ENCODE peak calls at places on chromosome 5, in four cellular contexts. E is stimulated activated naive CD4-positive, alpha-beta T cell; J is C1 segment of cervical spinal cord; C is OCI-LY7. Q is an unnamed sample.
A peak's percentile ranks its signal among the peaks of the same experiment; 100 is the strongest.

GRCh38 chr5:34490501-34491250 is 165.5 kb upstream of the RAI14 start:
- DNase-seq in E (no peak), J (no peak), C (no peak), Q (no peak)

GRCh38 chr5:138449501-138450239 is 10.8 kb downstream of the REEP2 start:
- DNase-seq in E (peak; percentile 15), J (peak; percentile 37), C (peak; percentile 81), Q (peak; percentile 73)

GRCh38 chr5:87499478-87500410 is 87.0 kb upstream of the CCNH start:
- DNase-seq in E (no peak), J (no peak), C (no peak), Q (no peak)

GRCh38 chr5:122999947-123000563 is 36.5 kb downstream of the PPIC start:
- DNase-seq in E (no peak), J (no peak), C (peak; percentile 47), Q (no peak)

GRCh38 chr5:168299372-168299771 is 7.9 kb downstream of the WWC1 start:
- DNase-seq in E (no peak), J (no peak), C (no peak), Q (no peak)

GRCh38 chr5:148152785-148153184 is 15.6 kb upstream of the SPINK14 start:
- DNase-seq in E (no peak), J (no peak), C (no peak), Q (no peak)

GRCh38 chr5:56522972-56523371 is 289.8 kb upstream of the ANKRD55 start:
- DNase-seq in E (no peak), J (no peak), C (no peak), Q (no peak)

GRCh38 chr5:159341145-159341544 is 10.9 kb upstream of the IL12B start:
- DNase-seq in E (no peak), J (no peak), C (no peak), Q (no peak)

GRCh38 chr5:172302047-172302710 is 18.6 kb upstream of the UBTD2 start:
- DNase-seq in E (no peak), J (no peak), C (no peak), Q (no peak)

GRCh38 chr5:118611332-118611945 is 376.9 kb downstream of the DTWD2 start:
- DNase-seq in E (no peak), J (no peak), C (peak; percentile 17), Q (no peak)

GRCh38 chr5:78295035-78295961 is 800 bp upstream of the AP3B1 start:
- DNase-seq in E (peak; percentile 43), J (no peak), C (peak; percentile 54), Q (no peak)

GRCh38 chr5:79702606-79703380 is 13.2 kb downstream of the CMYA5 start:
- DNase-seq in E (peak; percentile 3), J (no peak), C (peak; percentile 29), Q (no peak)

GRCh38 chr5:112143684-112144083 is 275.4 kb downstream of the EPB41L4A start:
- DNase-seq in E (no peak), J (no peak), C (no peak), Q (no peak)

GRCh38 chr5:150126199-150126920 is 29.3 kb downstream of the PDGFRB start:
- DNase-seq in E (no peak), J (no peak), C (no peak), Q (no peak)

GRCh38 chr5:74648835-74649286 is 8.3 kb upstream of the ENC1 start:
- DNase-seq in E (peak; percentile 29), J (no peak), C (peak; percentile 66), Q (no peak)

GRCh38 chr5:173493040-173493439 is 123.4 kb downstream of the BOD1 start:
- DNase-seq in E (no peak), J (no peak), C (no peak), Q (no peak)

Q was measured in anterior cingulate cortex.